ENCODE peak calls at places on chromosomes 6 and 20, in ten cellular contexts. J, W, N, C, T, Q, O, U, V and S are unnamed samples.

GRCh38 chr20:25984933-25985332 is 288.3 kb upstream of the ZNF337 start:
- DNase-seq in J (no peak), W (peak; percentile 24), N (peak; percentile 65), C (peak; percentile 25), T (no peak), Q (no peak), O (no peak), U (peak; percentile 74), V (peak; percentile 57), S (no peak)

GRCh38 chr20:57624124-57624523 is 3.9 kb upstream of the ZBP1 start:
- DNase-seq in J (no peak), W (no peak), N (no peak), C (no peak), T (no peak), Q (no peak), O (no peak), U (no peak), V (no peak), S (no peak)

GRCh38 chr6:141484726-141485125 is 648.0 kb upstream of the GJE1 start:
- DNase-seq in J (peak; percentile 40), W (no peak), N (peak; percentile 40), C (no peak), T (no peak), Q (peak; percentile 27), O (no peak), U (peak; percentile 21), V (peak; percentile 38), S (no peak)

GRCh38 chr20:20297752-20298151 is 70.2 kb upstream of the INSM1 start:
- DNase-seq in J (no peak), W (no peak), N (no peak), C (no peak), T (no peak), Q (no peak), O (no peak), U (no peak), V (no peak), S (no peak)

GRCh38 chr20:18007534-18008292 is 38.9 kb downstream of the MGME1 start:
- DNase-seq in J (no peak), W (no peak), N (peak; percentile 31), C (no peak), T (no peak), Q (no peak), O (no peak), U (peak; percentile 50), V (no peak), S (no peak)

GRCh38 chr20:62501801-62502495 is 26.2 kb upstream of the GATA5 start:
- DNase-seq in J (peak; percentile 82), W (no peak), N (peak; percentile 66), C (peak; percentile 34), T (no peak), Q (no peak), O (no peak), U (peak; percentile 49), V (peak; percentile 74), S (no peak)

GRCh38 chr6:81606965-81607381 is 145.5 kb downstream of the TENT5A start:
- DNase-seq in J (no peak), W (no peak), N (peak; percentile 49), C (peak; percentile 82), T (no peak), Q (no peak), O (no peak), U (no peak), V (no peak), S (no peak)

GRCh38 chr6:116564921-116565872 is 6.1 kb upstream of the RWDD1 start:
- DNase-seq in J (no peak), W (peak; percentile 24), N (no peak), C (peak; percentile 55), T (no peak), Q (no peak), O (no peak), U (peak; percentile 30), V (peak; percentile 32), S (no peak)

GRCh38 chr20:25739615-25740320 is 43.1 kb upstream of the ZNF337 start:
- DNase-seq in J (peak; percentile 46), W (no peak), N (peak; percentile 5), C (no peak), T (no peak), Q (no peak), O (no peak), U (peak; percentile 2), V (no peak), S (no peak)